ENCODE peak calls at places on chromosomes 6 and 20, in five cellular contexts. B, S, L, K and E are unnamed samples.

GRCh38 chr6:431504-431903 is 40.0 kb downstream of the IRF4 start:
- DNase-seq in B (no peak), S (no peak), L (no peak), K (no peak), E (no peak)

GRCh38 chr20:57621426-57622200 is 1.4 kb upstream of the ZBP1 start:
- DNase-seq in B (no peak), S (no peak), L (peak), K (no peak), E (no peak)

GRCh38 chr20:12699374-12700228 is 309.2 kb upstream of the SPTLC3 start:
- DNase-seq in B (no peak), S (no peak), L (no peak), K (no peak), E (no peak)

GRCh38 chr6:26273673-26274595 is 91.1 kb upstream of the BTN3A2 start:
- DNase-seq in B (peak), S (no peak), L (peak), K (no peak), E (no peak)

GRCh38 chr6:124999105-124999764 is 37.0 kb downstream of the RNF217 start:
- DNase-seq in B (no peak), S (no peak), L (no peak), K (no peak), E (peak)

GRCh38 chr20:47262365-47263013 is 94.0 kb downstream of the ZMYND8 start:
- DNase-seq in B (no peak), S (no peak), L (peak), K (no peak), E (no peak)

GRCh38 chr6:109075934-109076333 is 18.7 kb downstream of the SESN1 start:
- DNase-seq in B (peak), S (no peak), L (peak), K (no peak), E (no peak)

GRCh38 chr20:63633732-63634131 is 6.8 kb upstream of the GMEB2 start:
- DNase-seq in B (no peak), S (no peak), L (no peak), K (no peak), E (no peak)

GRCh38 chr6:12033770-12034169 is 21.7 kb downstream of the HIVEP1 start:
- DNase-seq in B (peak), S (peak), L (peak), K (peak), E (peak)

GRCh38 chr6:158474961-158475343 is 84.9 kb upstream of the TMEM181 start:
- DNase-seq in B (peak), S (no peak), L (peak), K (peak), E (peak)

GRCh38 chr6:136533487-136533886 is 16.7 kb downstream of the MAP7 start:
- DNase-seq in B (no peak), S (no peak), L (no peak), K (no peak), E (no peak)

GRCh38 chr6:29926081-29926794 is 16.1 kb upstream of the HLA-A start:
- DNase-seq in B (peak), S (no peak), L (peak), K (no peak), E (no peak)

GRCh38 chr6:159098636-159099106 is 53.9 kb upstream of the TAGAP start:
- DNase-seq in B (no peak), S (peak), L (no peak), K (no peak), E (no peak)

GRCh38 chr6:93581371-93581770 is 162.0 kb upstream of the EPHA7 start:
- DNase-seq in B (no peak), S (no peak), L (no peak), K (no peak), E (no peak)

GRCh38 chr20:12882832-12883506 is 125.8 kb upstream of the SPTLC3 start:
- DNase-seq in B (peak), S (no peak), L (peak), K (peak), E (no peak)

DNA sequence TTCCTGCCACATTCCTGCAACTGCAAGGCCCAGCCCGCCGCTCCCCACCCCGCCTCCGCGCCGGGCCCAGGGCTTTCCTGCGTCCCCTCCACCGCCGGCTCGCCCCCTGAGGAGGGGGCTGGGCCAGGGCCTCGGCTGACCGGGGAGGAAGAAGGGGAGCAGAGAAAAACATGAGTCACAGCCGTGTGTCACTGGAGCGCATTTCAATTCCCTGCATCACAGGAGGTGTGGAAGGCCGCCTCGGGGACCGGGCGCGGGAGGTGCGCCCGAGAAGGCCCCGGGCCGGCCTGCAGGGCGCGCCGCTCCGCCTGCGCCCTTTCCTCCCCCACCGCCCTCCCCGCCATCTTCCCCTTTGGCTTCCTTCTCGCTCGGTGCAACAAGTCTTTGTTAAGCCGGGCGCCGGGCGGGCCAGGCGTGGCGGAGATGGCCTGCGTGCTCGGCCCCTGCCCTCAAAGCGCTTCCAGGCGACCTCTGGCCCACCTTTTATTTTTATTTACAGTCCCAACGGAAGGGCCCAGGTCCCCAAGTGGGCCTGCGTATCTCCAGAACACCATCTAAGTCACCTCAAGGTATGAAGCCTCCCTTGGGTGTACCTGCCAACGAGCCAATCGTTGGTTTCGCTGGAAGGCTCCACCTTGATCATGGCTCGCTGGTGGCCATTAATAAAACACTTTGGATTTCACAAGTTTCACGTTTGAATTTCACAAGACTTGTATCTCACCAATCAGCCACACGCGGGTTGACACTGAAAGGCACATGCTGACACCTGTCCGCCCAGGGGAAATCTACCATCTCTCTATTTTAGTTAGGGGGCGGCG is 859 bp upstream of the HMGA1 start:
- DNase-seq in B (peak), S (peak), L (peak), K (peak), E (peak)
- TF ChIP-seq CTCF in B (peak), S (no peak), L (peak), K (no peak), E (no peak)

DNA sequence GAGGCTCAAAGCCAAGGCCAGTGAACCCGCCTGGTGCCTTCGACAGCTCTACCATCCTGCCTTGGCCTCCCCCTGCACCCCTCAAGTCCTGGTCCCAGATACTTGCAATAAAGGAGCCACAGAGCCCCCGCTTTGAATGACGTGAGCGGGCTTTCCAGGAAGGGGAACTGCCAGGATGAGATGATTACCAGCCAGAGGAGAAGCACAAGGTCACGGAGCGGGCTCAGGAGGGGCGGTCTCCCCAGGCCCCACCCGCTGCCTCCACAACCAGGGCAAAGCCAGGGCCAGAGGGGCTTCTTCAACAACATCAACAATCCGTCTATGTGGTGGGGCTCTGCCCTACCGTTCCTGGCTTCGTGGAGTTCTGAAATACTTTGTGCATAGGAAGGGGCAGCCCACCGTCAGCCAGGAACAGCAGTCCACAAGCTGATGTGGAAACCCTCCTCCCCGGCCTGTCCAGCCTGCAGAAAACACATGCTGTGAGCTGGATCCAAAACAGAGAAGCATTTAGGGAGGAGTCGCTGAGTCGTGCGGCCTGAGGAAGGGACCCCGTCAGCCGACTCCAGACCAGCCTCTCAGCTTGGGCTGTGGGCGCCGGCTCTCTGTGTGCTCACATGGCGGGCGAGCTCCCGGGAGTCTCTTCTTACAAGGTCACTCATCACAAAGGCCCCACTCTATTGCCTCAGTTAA is 392.5 kb downstream of the CDH4 start:
- DNase-seq in B (no peak), S (no peak), L (no peak), K (no peak), E (no peak)
- TF ChIP-seq CTCF in B (no peak), S (no peak), L (no peak), K (no peak), E (no peak)

GRCh38 chr6:111794300-111794699 is 79.0 kb downstream of the FYN start:
- DNase-seq in B (no peak), S (no peak), L (no peak), K (no peak), E (no peak)

GRCh38 chr6:111792241-111792640 is 81.0 kb downstream of the FYN start:
- DNase-seq in B (no peak), S (no peak), L (no peak), K (no peak), E (no peak)

GRCh38 chr6:111791415-111791814 is 81.8 kb downstream of the FYN start:
- DNase-seq in B (peak), S (no peak), L (peak), K (peak), E (no peak)

GRCh38 chr6:111793711-111794111 is 79.5 kb downstream of the FYN start:
- DNase-seq in B (no peak), S (no peak), L (no peak), K (no peak), E (no peak)

GRCh38 chr6:111792914-111793700 is 80.1 kb downstream of the FYN start:
- DNase-seq in B (no peak), S (no peak), L (no peak), K (no peak), E (no peak)
- TF ChIP-seq CTCF in B (no peak), S (no peak), L (no peak), K (no peak), E (no peak)

DNA sequence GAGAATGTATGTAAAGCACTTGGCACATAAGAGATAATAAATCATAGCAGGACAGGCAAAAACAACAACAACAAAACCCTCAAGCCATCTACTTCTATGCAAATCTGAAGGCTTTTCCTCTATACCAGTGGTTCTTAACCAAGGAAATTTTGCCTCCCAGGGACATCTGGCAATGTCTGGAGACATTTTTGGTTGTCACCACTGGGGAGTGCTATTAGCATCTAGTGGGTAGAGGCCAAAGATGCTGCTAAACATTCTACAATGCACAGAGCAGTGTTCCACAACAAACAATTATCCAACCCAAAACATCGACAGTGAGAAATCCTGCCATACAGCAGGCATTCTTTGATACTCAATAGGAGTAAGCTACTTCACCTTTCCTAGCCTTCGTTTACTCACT is 28.2 kb downstream of the NDRG3 start:
- DNase-seq in B (no peak), S (peak), L (peak), K (peak), E (no peak)
- TF ChIP-seq CTCF in B (peak), S (peak), L (peak), K (peak), E (peak)

GRCh38 chr6:31899882-31900722 is 1.8 kb downstream of the ZBTB12 start:
- DNase-seq in B (no peak), S (peak), L (no peak), K (no peak), E (no peak)

GRCh38 chr6:31897612-31898199 is at the start of gene EHMT2:
- DNase-seq in B (peak), S (peak), L (peak), K (peak), E (no peak)

GRCh38 chr6:31899215-31899614 is 1.7 kb upstream of the EHMT2 start:
- DNase-seq in B (no peak), S (peak), L (no peak), K (no peak), E (no peak)

GRCh38 chr6:31896856-31897611 is 464 bp downstream of the EHMT2 start:
- DNase-seq in B (no peak), S (no peak), L (no peak), K (no peak), E (no peak)

GRCh38 chr6:31898200-31899011 is 908 bp upstream of the EHMT2 start:
- DNase-seq in B (peak), S (peak), L (peak), K (peak), E (no peak)
- TF ChIP-seq CTCF in B (no peak), S (no peak), L (no peak), K (no peak), E (peak)

GRCh38 chr6:48449002-48449401 is 338.0 kb upstream of the PTCHD4 start:
- DNase-seq in B (peak), S (no peak), L (no peak), K (no peak), E (no peak)
- TF ChIP-seq CTCF in B (peak), S (no peak), L (no peak), K (peak), E (peak)

GRCh38 chr6:19869464-19869863 is 32.3 kb downstream of the ID4 start:
- DNase-seq in B (no peak), S (no peak), L (no peak), K (no peak), E (no peak)

GRCh38 chr6:19870322-19870721 is 33.2 kb downstream of the ID4 start:
- DNase-seq in B (no peak), S (no peak), L (no peak), K (no peak), E (no peak)

GRCh38 chr6:19866900-19867627 is 29.9 kb downstream of the ID4 start:
- DNase-seq in B (peak), S (no peak), L (peak), K (peak), E (peak)

GRCh38 chr6:19876672-19877071 is 39.5 kb downstream of the ID4 start:
- DNase-seq in B (no peak), S (no peak), L (no peak), K (no peak), E (no peak)

GRCh38 chr6:19873031-19873430 is 35.9 kb downstream of the ID4 start:
- DNase-seq in B (no peak), S (no peak), L (no peak), K (peak), E (no peak)
- TF ChIP-seq CTCF in B (peak), S (no peak), L (peak), K (peak), E (peak)

DNA sequence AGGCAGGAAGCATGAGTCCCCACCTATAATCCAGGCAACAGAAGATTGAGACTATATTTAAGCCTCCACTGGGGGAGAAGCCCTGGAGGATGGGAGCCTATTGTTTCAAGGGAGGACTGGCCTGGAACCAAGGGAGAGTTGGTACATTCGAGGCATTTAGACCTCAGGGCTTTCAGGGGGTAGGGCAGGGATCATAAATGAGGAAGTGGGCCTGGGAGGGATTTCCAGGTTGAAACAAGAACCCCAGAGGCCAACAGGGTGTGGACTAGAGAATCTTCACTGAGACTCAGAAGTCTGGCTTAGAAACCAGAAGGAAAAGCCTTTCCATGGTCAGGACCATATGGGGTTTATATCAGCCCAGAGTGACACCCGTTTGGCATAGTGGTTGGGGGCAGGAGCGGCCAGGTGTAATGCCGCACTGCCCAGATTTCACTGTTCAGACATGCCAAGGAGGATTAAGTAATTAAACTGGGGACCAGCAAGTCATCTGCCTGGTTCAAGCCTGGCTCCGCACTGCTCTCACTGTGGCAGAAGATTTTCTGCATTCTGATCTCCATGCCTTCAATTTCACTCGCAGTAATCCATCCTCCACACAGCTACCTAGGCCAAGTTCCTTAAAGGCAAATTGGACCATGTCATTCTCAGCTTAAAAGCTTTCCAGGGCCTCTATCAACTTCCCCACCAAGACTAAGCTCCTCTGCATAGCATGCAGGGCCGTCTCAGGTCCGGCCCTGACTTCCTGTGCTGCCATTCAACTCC is 17.8 kb downstream of the LRFN2 start:
- DNase-seq in B (no peak), S (no peak), L (no peak), K (no peak), E (no peak)
- TF ChIP-seq CTCF in B (no peak), S (no peak), L (no peak), K (no peak), E (no peak)